ENCODE peak calls at places on chromosome 18, in four cellular contexts. One of them, this sample, is unnamed.

GRCh38 chr18:11653521-11653920 is 35.5 kb upstream of the GNAL start:
- DNase-seq in A549: no peak
- DNase-seq in body of pancreas: no peak
- DNase-seq in NCI-H2107: no peak
- DNase-seq in this sample: no peak

GRCh38 chr18:11309172-11309571 is 159.8 kb upstream of the PIEZO2 start:
- DNase-seq in A549: no peak
- DNase-seq in NCI-H2107: no peak
- DNase-seq in body of pancreas: no peak
- DNase-seq in this sample: no peak

GRCh38 chr18:35578481-35578880 is 3.1 kb upstream of the GALNT1 start:
- DNase-seq in A549: no peak
- DNase-seq in body of pancreas: no peak
- DNase-seq in NCI-H2107: no peak
- DNase-seq in this sample: no peak

GRCh38 chr18:44111337-44111736 is 569.4 kb upstream of the SETBP1 start:
- DNase-seq in NCI-H2107: no peak
- DNase-seq in body of pancreas: no peak
- DNase-seq in A549: no peak
- DNase-seq in this sample: no peak

GRCh38 chr18:9736942-9737813 is 29.1 kb downstream of the RAB31 start:
- DNase-seq in NCI-H2107: no peak
- DNase-seq in A549: no peak
- DNase-seq in body of pancreas: no peak
- DNase-seq in this sample: peak

GRCh38 chr18:68766433-68766832 is 31.4 kb upstream of the CCDC102B start:
- DNase-seq in A549: no peak
- DNase-seq in NCI-H2107: no peak
- DNase-seq in body of pancreas: no peak
- DNase-seq in this sample: no peak

GRCh38 chr18:13379062-13379800 is 160.7 kb downstream of the LDLRAD4 start:
- DNase-seq in NCI-H2107: no peak
- DNase-seq in body of pancreas: no peak
- DNase-seq in A549: no peak
- DNase-seq in this sample: no peak

GRCh38 chr18:53789376-53790247 is 434.9 kb downstream of the MBD2 start:
- DNase-seq in NCI-H2107: no peak
- DNase-seq in A549: no peak
- DNase-seq in body of pancreas: no peak
- DNase-seq in this sample: no peak

GRCh38 chr18:29012364-29012763 is 835.4 kb upstream of the CDH2 start:
- DNase-seq in NCI-H2107: no peak
- DNase-seq in body of pancreas: no peak
- DNase-seq in A549: no peak
- DNase-seq in this sample: no peak

This sample was measured in NCI-H187 treated with DMSO at 0.1 percent for 48 hours.